ENCODE peak calls at places on chromosomes 1 and 21, in five cellular contexts. One of them, this sample, is unnamed.

GRCh38 chr1:52676249-52676903 is 21.8 kb downstream of the COA7 start:
- DNase-seq in CD4-positive, alpha-beta T cell: no peak
- DNase-seq in tibial artery: peak
- DNase-seq in colonic mucosa: peak
- DNase-seq in spleen: no peak
- DNase-seq in this sample: no peak

GRCh38 chr1:204350857-204351573 is 8.7 kb downstream of the PLEKHA6 start:
- DNase-seq in CD4-positive, alpha-beta T cell: no peak
- DNase-seq in tibial artery: peak
- DNase-seq in colonic mucosa: peak
- DNase-seq in spleen: peak
- DNase-seq in this sample: no peak

GRCh38 chr1:151711940-151712339 is 4.7 kb downstream of the CELF3 start:
- DNase-seq in CD4-positive, alpha-beta T cell: no peak
- DNase-seq in tibial artery: no peak
- DNase-seq in colonic mucosa: no peak
- DNase-seq in spleen: no peak
- DNase-seq in this sample: no peak

GRCh38 chr1:182952677-182953444 is at the start of gene SHCBP1L:
- DNase-seq in CD4-positive, alpha-beta T cell: no peak
- DNase-seq in tibial artery: no peak
- DNase-seq in colonic mucosa: no peak
- DNase-seq in spleen: no peak
- DNase-seq in this sample: no peak

GRCh38 chr1:178055093-178055492 is 38.8 kb upstream of the RASAL2 start:
- DNase-seq in CD4-positive, alpha-beta T cell: no peak
- DNase-seq in tibial artery: peak
- DNase-seq in colonic mucosa: peak
- DNase-seq in spleen: no peak
- DNase-seq in this sample: no peak

GRCh38 chr1:196467230-196467629 is 141.0 kb downstream of the KCNT2 start:
- DNase-seq in CD4-positive, alpha-beta T cell: no peak
- DNase-seq in tibial artery: no peak
- DNase-seq in colonic mucosa: no peak
- DNase-seq in spleen: no peak
- DNase-seq in this sample: no peak

GRCh38 chr1:156245451-156246232 is 2.2 kb downstream of the PAQR6 start:
- DNase-seq in CD4-positive, alpha-beta T cell: peak
- DNase-seq in tibial artery: no peak
- DNase-seq in colonic mucosa: peak
- DNase-seq in spleen: peak
- DNase-seq in this sample: no peak

GRCh38 chr1:161885013-161885412 is 118.9 kb downstream of the ATF6 start:
- DNase-seq in CD4-positive, alpha-beta T cell: no peak
- DNase-seq in tibial artery: peak
- DNase-seq in colonic mucosa: no peak
- DNase-seq in spleen: no peak
- DNase-seq in this sample: peak

GRCh38 chr1:50750021-50750619 is 209.9 kb downstream of the FAF1 start:
- DNase-seq in CD4-positive, alpha-beta T cell: no peak
- DNase-seq in tibial artery: no peak
- DNase-seq in colonic mucosa: no peak
- DNase-seq in spleen: no peak
- DNase-seq in this sample: no peak

GRCh38 chr1:200488375-200489165 is 78.7 kb upstream of the ZNF281 start:
- DNase-seq in CD4-positive, alpha-beta T cell: peak
- DNase-seq in tibial artery: peak
- DNase-seq in colonic mucosa: peak
- DNase-seq in spleen: no peak
- DNase-seq in this sample: peak

GRCh38 chr1:173946380-173946921 is 29.3 kb upstream of the SERPINC1 start:
- DNase-seq in CD4-positive, alpha-beta T cell: no peak
- DNase-seq in tibial artery: no peak
- DNase-seq in colonic mucosa: no peak
- DNase-seq in spleen: no peak
- DNase-seq in this sample: peak

GRCh38 chr1:63794927-63795326 is 21.1 kb downstream of the ROR1 start:
- DNase-seq in CD4-positive, alpha-beta T cell: no peak
- DNase-seq in tibial artery: no peak
- DNase-seq in colonic mucosa: no peak
- DNase-seq in spleen: no peak
- DNase-seq in this sample: no peak

GRCh38 chr1:28259935-28260802 is 851 bp downstream of the SESN2 start:
- DNase-seq in CD4-positive, alpha-beta T cell: no peak
- DNase-seq in tibial artery: peak
- DNase-seq in colonic mucosa: peak
- DNase-seq in spleen: peak
- DNase-seq in this sample: no peak

GRCh38 chr21:32403201-32403701 is 9.3 kb upstream of the EVA1C start:
- DNase-seq in CD4-positive, alpha-beta T cell: peak
- DNase-seq in tibial artery: peak
- DNase-seq in colonic mucosa: peak
- DNase-seq in spleen: no peak
- DNase-seq in this sample: no peak

GRCh38 chr1:5220881-5221280 is 566.5 kb downstream of the AJAP1 start:
- DNase-seq in CD4-positive, alpha-beta T cell: no peak
- DNase-seq in tibial artery: no peak
- DNase-seq in colonic mucosa: no peak
- DNase-seq in spleen: no peak
- DNase-seq in this sample: no peak

GRCh38 chr21:22421416-22422190 is 1423.4 kb downstream of the NCAM2 start:
- DNase-seq in CD4-positive, alpha-beta T cell: no peak
- DNase-seq in tibial artery: no peak
- DNase-seq in colonic mucosa: no peak
- DNase-seq in spleen: no peak
- DNase-seq in this sample: no peak

GRCh38 chr1:52532732-52533327 is 20.1 kb downstream of the TUT4 start:
- DNase-seq in CD4-positive, alpha-beta T cell: no peak
- DNase-seq in tibial artery: no peak
- DNase-seq in colonic mucosa: no peak
- DNase-seq in spleen: no peak
- DNase-seq in this sample: no peak

GRCh38 chr1:6794164-6794563 is 8.9 kb downstream of the CAMTA1 start:
- DNase-seq in CD4-positive, alpha-beta T cell: no peak
- DNase-seq in tibial artery: no peak
- DNase-seq in colonic mucosa: no peak
- DNase-seq in spleen: no peak
- DNase-seq in this sample: no peak

GRCh38 chr1:184513966-184514365 is 127.1 kb downstream of the C1orf21 start:
- DNase-seq in CD4-positive, alpha-beta T cell: no peak
- DNase-seq in tibial artery: peak
- DNase-seq in colonic mucosa: no peak
- DNase-seq in spleen: no peak
- DNase-seq in this sample: no peak

GRCh38 chr1:31939484-31940329 is 1.5 kb upstream of the PTP4A2 start:
- DNase-seq in CD4-positive, alpha-beta T cell: peak
- DNase-seq in tibial artery: no peak
- DNase-seq in colonic mucosa: peak
- DNase-seq in spleen: peak
- DNase-seq in this sample: no peak

GRCh38 chr1:221672160-221672762 is 69.6 kb downstream of the DUSP10 start:
- DNase-seq in CD4-positive, alpha-beta T cell: no peak
- DNase-seq in tibial artery: no peak
- DNase-seq in colonic mucosa: no peak
- DNase-seq in spleen: no peak
- DNase-seq in this sample: no peak

GRCh38 chr1:7110306-7110705 is 325.1 kb downstream of the CAMTA1 start:
- DNase-seq in CD4-positive, alpha-beta T cell: no peak
- DNase-seq in tibial artery: no peak
- DNase-seq in colonic mucosa: no peak
- DNase-seq in spleen: no peak
- DNase-seq in this sample: peak

GRCh38 chr1:240914506-240914905 is 302.6 kb upstream of the GREM2 start:
- DNase-seq in CD4-positive, alpha-beta T cell: no peak
- DNase-seq in tibial artery: no peak
- DNase-seq in colonic mucosa: no peak
- DNase-seq in spleen: no peak
- DNase-seq in this sample: no peak

GRCh38 chr1:201528631-201529260 is 10.2 kb upstream of the NAV1 start:
- DNase-seq in CD4-positive, alpha-beta T cell: no peak
- DNase-seq in tibial artery: no peak
- DNase-seq in colonic mucosa: no peak
- DNase-seq in spleen: no peak
- DNase-seq in this sample: no peak

GRCh38 chr1:185636848-185637247 is 97.3 kb upstream of the HMCN1 start:
- DNase-seq in CD4-positive, alpha-beta T cell: no peak
- DNase-seq in tibial artery: no peak
- DNase-seq in colonic mucosa: no peak
- DNase-seq in spleen: no peak
- DNase-seq in this sample: peak

GRCh38 chr1:15966081-15966955 is 9.6 kb downstream of the ZBTB17 start:
- DNase-seq in CD4-positive, alpha-beta T cell: peak
- DNase-seq in tibial artery: peak
- DNase-seq in colonic mucosa: no peak
- DNase-seq in spleen: peak
- DNase-seq in this sample: no peak

GRCh38 chr21:43193651-43194302 is 25.0 kb downstream of the CRYAA start:
- DNase-seq in CD4-positive, alpha-beta T cell: no peak
- DNase-seq in tibial artery: no peak
- DNase-seq in colonic mucosa: peak
- DNase-seq in spleen: peak
- DNase-seq in this sample: peak

GRCh38 chr1:183185941-183186490 is at the start of gene LAMC2:
- DNase-seq in CD4-positive, alpha-beta T cell: no peak
- DNase-seq in tibial artery: no peak
- DNase-seq in colonic mucosa: peak
- DNase-seq in spleen: no peak
- DNase-seq in this sample: peak

GRCh38 chr1:167412920-167413319 is 105.4 kb downstream of the CD247 start:
- DNase-seq in CD4-positive, alpha-beta T cell: no peak
- DNase-seq in tibial artery: no peak
- DNase-seq in colonic mucosa: no peak
- DNase-seq in spleen: no peak
- DNase-seq in this sample: no peak

GRCh38 chr1:215710340-215710971 is 143.4 kb downstream of the KCTD3 start:
- DNase-seq in CD4-positive, alpha-beta T cell: no peak
- DNase-seq in tibial artery: no peak
- DNase-seq in colonic mucosa: peak
- DNase-seq in spleen: no peak
- DNase-seq in this sample: no peak

GRCh38 chr1:245645894-245646293 is 491.1 kb downstream of the KIF26B start:
- DNase-seq in CD4-positive, alpha-beta T cell: no peak
- DNase-seq in tibial artery: no peak
- DNase-seq in colonic mucosa: no peak
- DNase-seq in spleen: no peak
- DNase-seq in this sample: no peak

GRCh38 chr1:8026976-8027747 is 1.1 kb upstream of the ERRFI1 start:
- DNase-seq in CD4-positive, alpha-beta T cell: no peak
- DNase-seq in tibial artery: peak
- DNase-seq in colonic mucosa: peak
- DNase-seq in spleen: no peak
- DNase-seq in this sample: no peak

GRCh38 chr1:30657131-30658013 is 66.0 kb downstream of the MATN1 start:
- DNase-seq in CD4-positive, alpha-beta T cell: no peak
- DNase-seq in tibial artery: no peak
- DNase-seq in colonic mucosa: peak
- DNase-seq in spleen: peak
- DNase-seq in this sample: no peak

GRCh38 chr1:212186427-212187207 is 98.6 kb upstream of the PPP2R5A start:
- DNase-seq in CD4-positive, alpha-beta T cell: no peak
- DNase-seq in tibial artery: no peak
- DNase-seq in colonic mucosa: peak
- DNase-seq in spleen: no peak
- DNase-seq in this sample: peak

GRCh38 chr1:31745898-31746668 is 18.1 kb downstream of the ADGRB2 start:
- DNase-seq in CD4-positive, alpha-beta T cell: no peak
- DNase-seq in tibial artery: no peak
- DNase-seq in colonic mucosa: no peak
- DNase-seq in spleen: no peak
- DNase-seq in this sample: no peak

GRCh38 chr21:44455524-44456206 is 355 bp downstream of the LRRC3 start:
- DNase-seq in CD4-positive, alpha-beta T cell: peak
- DNase-seq in tibial artery: no peak
- DNase-seq in colonic mucosa: peak
- DNase-seq in spleen: peak
- DNase-seq in this sample: no peak
- H3K27ac ChIP-seq in CD4-positive, alpha-beta T cell: no peak
- H3K27ac ChIP-seq in tibial artery: no peak
- H3K27ac ChIP-seq in colonic mucosa: no peak
- H3K27ac ChIP-seq in spleen: peak
- H3K27ac ChIP-seq in this sample: no peak

DNA sequence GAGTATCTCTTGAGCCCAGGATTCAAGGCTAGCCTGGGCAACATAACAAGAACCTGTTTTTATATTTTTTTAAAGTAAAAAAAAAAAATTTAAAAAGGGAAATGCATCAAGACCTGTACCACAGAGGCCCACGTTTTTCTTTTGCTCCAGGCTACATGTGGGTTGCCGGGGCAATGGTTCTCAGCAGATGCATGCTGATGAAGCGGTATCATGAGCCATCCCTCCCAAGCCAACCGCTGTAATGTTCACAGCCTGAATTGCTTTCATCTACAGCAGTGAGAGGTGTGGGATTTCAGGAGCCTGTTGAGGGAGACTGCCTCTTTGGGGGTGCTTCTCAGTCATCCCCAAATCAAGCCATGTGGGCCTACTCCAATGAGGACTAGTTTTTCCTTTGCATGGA is 60.5 kb downstream of the CD58 start:
- DNase-seq in CD4-positive, alpha-beta T cell: no peak
- DNase-seq in tibial artery: no peak
- DNase-seq in colonic mucosa: no peak
- DNase-seq in spleen: no peak
- DNase-seq in this sample: no peak
- H3K27ac ChIP-seq in CD4-positive, alpha-beta T cell: no peak
- H3K27ac ChIP-seq in tibial artery: peak
- H3K27ac ChIP-seq in colonic mucosa: no peak
- H3K27ac ChIP-seq in spleen: peak
- H3K27ac ChIP-seq in this sample: peak

GRCh38 chr21:39030127-39030884 is 152.9 kb downstream of the PSMG1 start:
- DNase-seq in CD4-positive, alpha-beta T cell: no peak
- DNase-seq in tibial artery: no peak
- DNase-seq in colonic mucosa: no peak
- DNase-seq in spleen: no peak
- DNase-seq in this sample: no peak
- H3K27ac ChIP-seq in CD4-positive, alpha-beta T cell: no peak
- H3K27ac ChIP-seq in tibial artery: no peak
- H3K27ac ChIP-seq in colonic mucosa: no peak
- H3K27ac ChIP-seq in spleen: peak
- H3K27ac ChIP-seq in this sample: no peak

GRCh38 chr1:19483261-19483660 is 2.1 kb downstream of the CAPZB start:
- DNase-seq in CD4-positive, alpha-beta T cell: peak
- DNase-seq in tibial artery: no peak
- DNase-seq in colonic mucosa: no peak
- DNase-seq in spleen: no peak
- DNase-seq in this sample: no peak

GRCh38 chr1:19483691-19484090 is 1.6 kb downstream of the CAPZB start:
- DNase-seq in CD4-positive, alpha-beta T cell: no peak
- DNase-seq in tibial artery: no peak
- DNase-seq in colonic mucosa: no peak
- DNase-seq in spleen: no peak
- DNase-seq in this sample: no peak

GRCh38 chr1:19479351-19480120 is 5.8 kb downstream of the CAPZB start:
- DNase-seq in CD4-positive, alpha-beta T cell: no peak
- DNase-seq in tibial artery: no peak
- DNase-seq in colonic mucosa: no peak
- DNase-seq in spleen: no peak
- DNase-seq in this sample: no peak

GRCh38 chr1:19480282-19480681 is 5.1 kb downstream of the CAPZB start:
- DNase-seq in CD4-positive, alpha-beta T cell: no peak
- DNase-seq in tibial artery: no peak
- DNase-seq in colonic mucosa: no peak
- DNase-seq in spleen: no peak
- DNase-seq in this sample: no peak

GRCh38 chr1:19481826-19482398 is 3.4 kb downstream of the CAPZB start:
- DNase-seq in CD4-positive, alpha-beta T cell: no peak
- DNase-seq in tibial artery: no peak
- DNase-seq in colonic mucosa: no peak
- DNase-seq in spleen: no peak
- DNase-seq in this sample: no peak
- H3K27ac ChIP-seq in CD4-positive, alpha-beta T cell: peak
- H3K27ac ChIP-seq in tibial artery: no peak
- H3K27ac ChIP-seq in colonic mucosa: no peak
- H3K27ac ChIP-seq in spleen: peak
- H3K27ac ChIP-seq in this sample: no peak

This sample was measured in epithelial cell of prostate.